ENCODE peak calls at places on chromosomes 1 and 21, in six cellular contexts. J is fibroblast of lung, Q is colonic mucosa, I is heart left ventricle, A is endothelial cell of umbilical vein, C is psoas muscle. P is an unnamed sample.

GRCh38 chr1:165329104-165329503 is 27.4 kb downstream of the LMX1A start:
- DNase-seq in J (no peak), Q (no peak), I (no peak), A (no peak), C (no peak), P (no peak)

GRCh38 chr1:154968731-154969130 is 1.8 kb downstream of the SHC1 start:
- DNase-seq in J (no peak), Q (no peak), I (peak; percentile 24), A (no peak), C (no peak), P (no peak)

GRCh38 chr1:234730542-234731370 is 120.8 kb upstream of the IRF2BP2 start:
- DNase-seq in J (no peak), Q (no peak), I (no peak), A (no peak), C (no peak), P (no peak)

GRCh38 chr1:117120774-117121588 is 568 bp downstream of the TRIM45 start:
- DNase-seq in J (no peak), Q (peak; percentile 17), I (no peak), A (no peak), C (no peak), P (no peak)

GRCh38 chr1:44500181-44501021 is 95.3 kb downstream of the RNF220 start:
- DNase-seq in J (peak; percentile 23), Q (no peak), I (no peak), A (peak; percentile 59), C (no peak), P (no peak)

GRCh38 chr1:53769780-53770179 is 30.8 kb upstream of the GLIS1 start:
- DNase-seq in J (peak; percentile 71), Q (no peak), I (no peak), A (no peak), C (no peak), P (no peak)

GRCh38 chr1:53214541-53214940 is 5.9 kb downstream of the CZIB start:
- DNase-seq in J (no peak), Q (no peak), I (no peak), A (no peak), C (no peak), P (no peak)

GRCh38 chr1:235918481-235918880 is 51.8 kb upstream of the LYST start:
- DNase-seq in J (no peak), Q (no peak), I (no peak), A (no peak), C (no peak), P (no peak)

GRCh38 chr21:34690041-34690792 is 21.4 kb downstream of the CLIC6 start:
- DNase-seq in J (no peak), Q (peak; percentile 64), I (no peak), A (no peak), C (no peak), P (no peak)

GRCh38 chr1:51048670-51049069 is 53.4 kb upstream of the C1orf185 start:
- DNase-seq in J (no peak), Q (no peak), I (no peak), A (no peak), C (no peak), P (no peak)

GRCh38 chr1:165605246-165605645 is 25.8 kb upstream of the MGST3 start:
- DNase-seq in J (no peak), Q (no peak), I (no peak), A (no peak), C (no peak), P (no peak)

GRCh38 chr1:15007842-15008241 is 145.7 kb upstream of the TMEM51 start:
- DNase-seq in J (no peak), Q (no peak), I (peak; percentile 55), A (peak; percentile 90), C (peak; percentile 43), P (no peak)

GRCh38 chr1:223708651-223709268 is 3.6 kb upstream of the CAPN2 start:
- DNase-seq in J (no peak), Q (no peak), I (no peak), A (peak; percentile 72), C (no peak), P (no peak)

GRCh38 chr1:223709598-223709997 is 2.7 kb upstream of the CAPN2 start:
- DNase-seq in J (peak; percentile 78), Q (no peak), I (no peak), A (peak; percentile 49), C (no peak), P (no peak)

GRCh38 chr1:223707270-223708000 is 4.9 kb upstream of the CAPN2 start:
- DNase-seq in J (peak; percentile 99), Q (peak; percentile 80), I (peak; percentile 87), A (peak; percentile 97), C (peak; percentile 82), P (no peak)

GRCh38 chr1:223706077-223706988 is 6.0 kb upstream of the CAPN2 start:
- DNase-seq in J (peak; percentile 98), Q (peak; percentile 60), I (no peak), A (peak; percentile 22), C (no peak), P (no peak)

DNA sequence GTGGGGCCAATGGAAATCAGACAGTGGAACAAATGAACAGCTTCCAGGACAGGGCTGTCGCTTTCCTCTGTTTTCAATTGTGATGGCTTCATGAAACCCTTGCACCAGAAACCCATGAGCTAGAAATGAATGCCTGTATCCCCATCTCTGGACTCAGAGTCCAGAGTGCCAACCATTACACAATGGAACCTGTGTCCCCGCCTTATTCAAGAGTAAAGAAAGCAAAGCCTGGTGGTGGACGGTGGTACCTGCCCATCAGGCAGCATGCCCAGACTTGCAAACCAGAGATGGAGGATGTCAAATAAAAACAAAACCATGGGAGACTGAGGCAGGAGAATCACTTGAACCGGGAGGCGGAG is 4.4 kb upstream of the CAPN2 start:
- DNase-seq in J (no peak), Q (no peak), I (no peak), A (no peak), C (no peak), P (no peak)
- H3K4me3 ChIP-seq in J (no peak overlapping the region), Q (no peak overlapping the region), I (no peak overlapping the region), A (no peak overlapping the region), C (no peak overlapping the region), P (no peak overlapping the region)

DNA sequence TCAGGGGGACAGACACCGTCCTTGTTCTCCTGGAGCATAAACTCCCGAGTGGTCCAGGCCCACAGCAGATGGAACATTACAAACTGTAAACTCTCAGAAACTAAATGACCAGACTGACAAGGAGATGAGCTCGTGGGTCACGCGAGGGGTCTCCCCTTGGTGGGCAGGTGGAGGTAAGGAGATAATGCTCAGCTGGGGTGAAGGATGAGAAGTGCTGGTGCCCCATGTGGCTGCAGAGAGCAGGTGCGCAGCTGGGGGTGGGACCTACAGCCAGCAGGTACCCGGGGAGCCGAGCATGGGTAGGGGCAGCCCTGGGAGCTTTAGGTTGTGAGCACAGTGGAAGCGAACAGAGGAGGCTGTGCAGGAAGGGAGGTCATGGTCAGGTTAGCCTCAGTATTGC is 40.1 kb downstream of the AJAP1 start:
- DNase-seq in J (no peak), Q (no peak), I (no peak), A (no peak), C (no peak), P (peak; percentile 47)
- H3K4me1 ChIP-seq in J (no peaks in the 10 kb centered on the region), Q (no peaks in the 10 kb centered on the region), I (no peaks in the 10 kb centered on the region), A (no peaks in the 10 kb centered on the region), C (no peaks in the 10 kb centered on the region), P (no peaks in the 10 kb centered on the region)

GRCh38 chr1:42945171-42945570 is 13.5 kb downstream of the SLC2A1 start:
- DNase-seq in J (no peak), Q (no peak), I (no peak), A (no peak), C (no peak), P (no peak)
- H3K4me3 ChIP-seq in J (no peak overlapping the region), Q (no peak overlapping the region), I (no peak overlapping the region), A (no peak overlapping the region), C (no peak overlapping the region), P (no peak overlapping the region)

DNA sequence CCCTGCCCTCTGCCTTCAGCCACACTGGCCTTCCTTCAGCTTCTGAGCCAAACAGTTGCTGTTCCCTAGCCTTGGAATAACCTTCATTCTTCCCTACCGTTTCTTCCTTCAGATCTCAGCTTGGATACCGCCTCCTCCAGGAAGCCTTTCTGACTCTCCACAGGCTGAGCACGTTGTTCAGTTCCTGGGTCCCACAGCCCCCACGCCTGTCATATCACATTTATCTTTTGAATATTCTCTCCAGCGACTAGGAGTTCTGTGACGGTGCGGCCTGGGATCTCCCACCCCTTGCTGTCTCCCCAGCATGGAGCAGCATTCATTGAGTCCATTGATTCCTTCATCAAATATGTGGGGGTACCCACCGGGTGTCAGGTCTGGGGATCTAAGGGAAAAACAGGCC is 39.2 kb downstream of the EPHA2 start:
- DNase-seq in J (no peak), Q (no peak), I (no peak), A (no peak), C (no peak), P (peak; percentile 41)
- H3K4me1 ChIP-seq in J (peaks cover 2% of the 10 kb centered on the region), Q (no peaks in the 10 kb centered on the region), I (peaks cover 15% of the 10 kb centered on the region), A (no peaks in the 10 kb centered on the region), C (no peaks in the 10 kb centered on the region), P (peaks cover under 1% of the 10 kb centered on the region)

GRCh38 chr1:161013591-161014513 is 7.1 kb downstream of the F11R start:
- DNase-seq in J (peak; percentile 87), Q (peak; percentile 94), I (peak; percentile 88), A (peak; percentile 99), C (peak; percentile 71), P (peak; percentile 91)
- H3K4me3 ChIP-seq in J (no peak overlapping the region), Q (peak overlapping the region; percentile 12), I (peak overlapping the region; percentile 24), A (peak overlapping the region; percentile 1), C (peak overlapping the region; percentile 36), P (peak overlapping the region; percentile 25)

GRCh38 chr1:11143907-11144306 is 44.2 kb upstream of the EXOSC10 start:
- DNase-seq in J (no peak), Q (no peak), I (no peak), A (no peak), C (no peak), P (no peak)

GRCh38 chr1:11147371-11147770 is 41.8 kb upstream of the ANGPTL7 start:
- DNase-seq in J (no peak), Q (no peak), I (no peak), A (peak; percentile 67), C (no peak), P (no peak)

GRCh38 chr1:11143401-11143800 is 43.7 kb upstream of the EXOSC10 start:
- DNase-seq in J (no peak), Q (no peak), I (no peak), A (no peak), C (no peak), P (no peak)

GRCh38 chr1:11144563-11145256 is 44.4 kb upstream of the ANGPTL7 start:
- DNase-seq in J (no peak), Q (no peak), I (no peak), A (no peak), C (no peak), P (no peak)

DNA sequence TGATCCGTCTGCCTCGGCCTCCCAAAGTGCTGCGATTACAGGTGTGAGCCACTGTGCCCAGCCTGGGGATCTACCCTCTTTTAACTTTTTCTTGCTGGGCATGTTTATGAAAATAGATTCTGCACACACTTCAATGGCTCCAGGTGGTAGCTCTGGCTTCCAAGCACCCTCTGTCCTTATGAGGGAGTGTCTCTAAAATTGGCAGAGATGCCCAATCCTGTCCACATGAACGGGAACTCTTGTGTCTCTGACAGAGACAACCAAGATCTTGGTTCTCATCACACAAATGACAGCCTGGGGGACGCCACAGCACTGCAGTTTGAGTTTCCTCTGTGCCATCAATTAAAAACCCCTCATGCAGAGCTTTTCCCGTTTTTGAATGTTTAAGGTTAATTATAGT is 43.4 kb upstream of the ANGPTL7 start:
- DNase-seq in J (no peak), Q (no peak), I (no peak), A (no peak), C (no peak), P (no peak)
- H3K4me1 ChIP-seq in J (no peaks in the 10 kb centered on the region), Q (no peaks in the 10 kb centered on the region), I (peaks cover 33% of the 10 kb centered on the region), A (peaks cover 16% of the 10 kb centered on the region), C (peaks cover 6% of the 10 kb centered on the region), P (peaks cover 7% of the 10 kb centered on the region)